ENCODE peak calls at places on chromosome X, in six cellular contexts. U, B, V, F, L and Q are unnamed samples.

GRCh38 chrX:118552501-118552900 is 56.9 kb downstream of the DOCK11 start:
- DNase-seq in V (no peak), L (peak), B (peak), F (no peak), U (peak), Q (peak)

GRCh38 chrX:106621836-106622235 is 10.1 kb downstream of the RADX start:
- DNase-seq in B (no peak), V (no peak), L (no peak), F (no peak), U (no peak), Q (no peak)

GRCh38 chrX:129000018-129000417 is 523.3 kb downstream of the SMARCA1 start:
- DNase-seq in V (no peak), U (no peak), B (no peak), L (no peak), F (no peak), Q (no peak)

GRCh38 chrX:133151320-133151719 is 54.4 kb upstream of the USP26 start:
- DNase-seq in V (no peak), L (no peak), F (no peak), U (no peak), B (no peak), Q (peak)

GRCh38 chrX:134803060-134803459 is 144.8 kb upstream of the PLAC1 start:
- DNase-seq in U (no peak), F (no peak), L (no peak), B (no peak), V (no peak), Q (no peak)

GRCh38 chrX:623599-624323 is 6.8 kb upstream of the SHOX start:
- DNase-seq in F (peak), L (no peak), U (no peak), B (peak), V (no peak), Q (peak)

GRCh38 chrX:15451913-15452312 is 41.2 kb downstream of the PIR start:
- DNase-seq in V (no peak), L (no peak), B (peak), F (no peak), U (peak), Q (peak)

GRCh38 chrX:31629195-31629594 is 557.4 kb upstream of the FTHL17 start:
- DNase-seq in U (no peak), V (no peak), F (no peak), B (no peak), L (no peak), Q (no peak)

GRCh38 chrX:110407910-110408545 is 49.4 kb downstream of the RTL9 start:
- DNase-seq in L (no peak), V (peak), F (peak), B (peak), U (peak), Q (peak)

GRCh38 chrX:70038515-70038914 is 11.2 kb downstream of the AWAT2 start:
- DNase-seq in F (no peak), U (no peak), V (no peak), L (no peak), B (no peak), Q (no peak)

GRCh38 chrX:54473993-54474859 is 21.8 kb downstream of the FGD1 start:
- DNase-seq in V (no peak), F (no peak), B (no peak), L (peak), U (no peak), Q (no peak)

GRCh38 chrX:133414399-133415275 is 652 bp downstream of the GPC4 start:
- DNase-seq in L (no peak), U (no peak), B (no peak), V (no peak), F (no peak), Q (peak)

GRCh38 chrX:131917588-131917987 is 105.5 kb upstream of the STK26 start:
- DNase-seq in F (no peak), V (no peak), B (no peak), U (no peak), L (no peak), Q (no peak)

GRCh38 chrX:54044126-54044876 is at the start of gene PHF8:
- DNase-seq in B (peak), V (peak), L (peak), U (peak), F (peak), Q (peak)

GRCh38 chrX:3549442-3549875 is 164.0 kb downstream of the PRKX start:
- DNase-seq in F (no peak), U (peak), B (peak), V (no peak), L (no peak), Q (peak)

DNA sequence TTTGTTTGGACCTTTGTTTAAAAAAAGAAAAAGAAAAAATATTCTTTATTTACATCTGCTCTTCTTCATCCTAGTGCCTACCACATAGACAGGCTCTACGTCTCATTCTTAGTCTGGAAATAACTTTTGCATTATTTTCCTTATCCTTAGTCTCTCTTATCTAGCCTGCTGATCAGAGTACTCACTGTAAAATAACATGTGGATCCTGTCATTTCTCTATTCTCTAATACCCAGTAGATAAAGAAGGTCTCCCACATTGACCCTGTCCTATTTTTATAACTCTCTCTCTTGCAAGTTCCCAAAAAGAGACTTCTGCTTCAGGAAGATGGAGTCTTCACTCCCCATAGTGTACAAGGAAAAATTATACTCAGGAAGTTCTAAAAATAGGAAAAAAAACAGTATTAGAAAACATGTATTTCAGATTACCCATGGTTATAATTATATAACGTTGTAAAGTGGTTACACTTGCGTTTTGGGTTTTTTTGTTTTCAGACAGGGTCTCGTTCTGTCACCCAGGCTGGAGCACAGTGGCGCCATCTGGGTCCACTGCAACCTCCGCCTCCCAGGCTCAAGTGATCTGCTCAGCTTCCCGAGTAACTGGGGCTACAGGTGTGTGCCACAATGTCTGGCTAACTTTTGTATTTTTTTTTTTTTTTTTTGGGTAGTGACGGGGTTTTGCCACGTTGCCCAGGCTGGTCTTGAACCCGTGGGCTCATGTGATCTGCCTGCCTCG is 23.8 kb downstream of the ZFX start:
- DNase-seq in L (no peak), V (no peak), F (no peak), U (peak), B (no peak), Q (no peak)
- TF ChIP-seq CTCF in L (no peak), V (no peak), F (no peak), U (no peak), B (no peak), Q (no peak)

DNA sequence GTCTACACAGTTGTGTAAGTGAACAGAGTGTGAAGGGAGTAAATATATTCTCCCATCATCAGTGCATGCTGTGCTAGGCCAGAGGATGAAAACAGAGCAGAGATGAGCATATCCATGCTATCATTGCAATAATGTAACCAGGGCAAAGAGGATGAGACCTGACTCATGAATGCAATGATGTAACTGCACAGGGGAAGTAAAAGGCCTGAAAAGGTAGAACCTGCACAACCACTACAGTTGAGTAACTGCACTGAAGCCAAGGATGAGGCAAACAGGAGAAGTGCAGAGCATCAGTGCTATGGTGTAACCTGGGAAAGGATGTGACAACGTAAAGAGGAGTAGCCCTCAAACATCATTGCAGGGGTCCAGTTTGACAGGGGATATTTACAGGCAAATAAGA is 220.4 kb upstream of the FAM47C start:
- DNase-seq in L (no peak), V (no peak), U (no peak), F (no peak), B (no peak), Q (no peak)
- TF ChIP-seq CTCF in L (no peak), V (no peak), U (no peak), F (no peak), B (no peak), Q (no peak)

DNA sequence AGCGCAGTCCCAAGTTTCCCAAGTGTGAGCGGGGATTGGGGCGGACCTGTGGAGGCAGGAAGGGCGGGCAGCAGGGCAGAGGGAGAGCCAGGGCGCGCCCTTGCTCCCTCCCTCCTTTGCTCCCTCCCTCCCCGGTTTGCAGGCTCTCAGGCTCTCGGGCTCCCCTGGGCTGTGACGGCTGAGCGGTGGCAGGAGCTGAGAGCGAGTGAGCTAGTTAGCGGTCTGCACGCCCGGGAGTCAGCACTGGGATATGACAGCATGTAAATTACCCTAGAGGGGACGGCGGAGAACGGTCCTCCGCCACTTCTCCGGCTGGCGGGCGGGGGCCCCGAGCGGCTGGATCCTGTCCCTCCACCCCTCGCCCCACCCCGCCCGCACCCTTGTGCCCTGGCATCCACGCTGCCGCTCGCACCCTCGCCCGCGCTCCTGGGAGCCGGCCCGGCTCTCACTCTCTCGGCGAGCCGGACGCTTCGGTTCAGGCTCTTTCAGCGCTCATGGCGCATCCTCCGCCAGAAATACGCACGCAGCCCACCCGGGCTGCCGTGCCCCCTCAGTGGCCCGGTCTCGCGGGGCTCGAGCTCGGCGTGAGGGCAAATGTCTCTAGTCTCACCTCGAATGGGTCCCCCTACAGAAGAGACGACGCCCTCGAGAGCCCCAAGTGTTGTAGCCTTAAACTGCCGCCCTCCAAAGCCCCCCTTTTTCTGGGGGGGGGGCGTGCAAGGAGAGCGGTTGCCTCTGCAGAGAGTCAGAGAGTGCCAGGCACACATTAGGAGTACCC is at the start of gene TSC22D3:
- DNase-seq in L (peak), F (peak), V (peak), U (peak), B (peak), Q (peak)
- TF ChIP-seq CTCF in L (peak), F (no peak), V (peak), U (no peak), B (no peak), Q (peak)

GRCh38 chrX:119791437-119792231 is at the start of gene RPL39:
- DNase-seq in B (peak), V (peak), F (peak), L (peak), U (peak), Q (peak)

GRCh38 chrX:119790977-119791436 is 423 bp downstream of the RPL39 start:
- DNase-seq in V (no peak), F (peak), L (no peak), B (peak), U (peak), Q (peak)
- TF ChIP-seq CTCF in V (peak), F (no peak), L (no peak), B (peak), U (no peak), Q (peak)

DNA sequence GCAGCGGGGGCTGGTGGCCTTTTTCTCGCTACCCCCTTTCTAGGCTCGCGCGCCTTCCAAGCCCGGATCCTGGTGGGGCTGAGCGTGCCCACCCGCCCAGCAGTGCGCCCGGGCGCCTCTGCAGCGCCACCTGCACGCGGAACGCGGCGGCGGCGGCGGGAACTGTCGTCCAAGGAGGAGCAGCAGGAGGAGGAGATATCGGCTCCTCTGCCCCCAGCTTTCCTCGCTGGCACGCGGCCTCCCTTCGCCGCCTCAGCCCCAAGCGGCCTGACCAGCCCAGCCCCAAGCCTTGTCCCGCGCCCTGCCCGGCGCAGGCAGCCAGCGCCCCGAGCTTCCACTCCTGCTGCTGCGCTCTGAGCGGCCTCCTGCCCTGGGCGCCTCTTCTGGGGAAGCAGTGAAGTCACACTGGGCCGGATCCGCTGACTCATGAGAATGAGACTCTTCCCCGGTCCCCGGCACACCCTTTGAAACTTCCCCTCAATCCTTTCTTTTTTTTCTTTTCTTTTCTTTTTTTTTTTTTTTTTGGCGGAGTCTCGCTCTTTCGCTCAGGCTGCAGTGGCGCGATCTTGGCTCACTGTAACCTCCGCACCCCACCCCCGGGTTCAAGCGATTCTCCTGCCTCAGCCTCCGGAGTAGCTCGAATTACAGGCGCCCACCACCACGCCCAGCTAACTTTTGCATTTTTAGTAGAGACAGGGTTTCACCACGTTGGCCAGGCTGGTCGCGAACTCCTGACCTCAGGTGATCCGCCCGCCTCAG is 10.6 kb upstream of the ELF4 start:
- DNase-seq in L (no peak), F (peak), U (peak), B (peak), V (peak), Q (peak)
- TF ChIP-seq CTCF in L (peak), F (peak), U (peak), B (peak), V (peak), Q (peak)